ENCODE peak calls at places on chromosome 16, in seven cellular contexts. G is mammary epithelial cell, P is GM23338, V is neural progenitor cell, W is fibroblast of lung, S is keratinocyte, K is GM12878. L is an unnamed sample.
A peak's percentile ranks its signal among the peaks of the same experiment; 100 is the strongest.

GRCh38 chr16:86216591-86216990 is 293.7 kb upstream of the FOXF1 start:
- DNase-seq in K (no peak), P (no peak), S (no peak), W (no peak), G (no peak), V (no peak), L (no peak)

GRCh38 chr16:63613701-63614100 is 1508.2 kb downstream of the CDH11 start:
- DNase-seq in S (no peak), P (no peak), G (peak; percentile 7), V (no peak), W (peak; percentile 54), K (no peak), L (no peak)

GRCh38 chr16:50711862-50712567 is 18.6 kb downstream of the NOD2 start:
- DNase-seq in V (no peak), G (no peak), W (no peak), S (no peak), P (no peak), K (no peak), L (no peak)

GRCh38 chr16:14424595-14424994 is 205.5 kb downstream of the PARN start:
- DNase-seq in G (no peak), V (no peak), W (no peak), P (no peak), K (no peak), S (no peak), L (no peak)

GRCh38 chr16:14486520-14487303 is 143.3 kb downstream of the PARN start:
- DNase-seq in P (peak; percentile 46), W (peak; percentile 96), G (peak; percentile 87), S (peak; percentile 53), K (no peak), V (peak; percentile 36), L (peak; percentile 96)

GRCh38 chr16:58205276-58206036 is 7.5 kb upstream of the CSNK2A2 start:
- DNase-seq in G (no peak), W (no peak), S (no peak), V (no peak), P (peak; percentile 35), K (no peak), L (no peak)

GRCh38 chr16:11742041-11742535 is 569 bp downstream of the TXNDC11 start:
- DNase-seq in W (peak; percentile 15), P (no peak), S (no peak), V (no peak), K (no peak), G (peak; percentile 27), L (no peak)

GRCh38 chr16:4016648-4017047 is 99.6 kb downstream of the ADCY9 start:
- DNase-seq in V (no peak), S (no peak), K (no peak), G (no peak), P (no peak), W (peak; percentile 7), L (peak; percentile 51)

GRCh38 chr16:77675464-77676324 is 46.6 kb upstream of the NUDT7 start:
- DNase-seq in P (peak; percentile 86), K (peak; percentile 24), S (peak; percentile 21), V (peak; percentile 82), G (peak; percentile 58), W (peak; percentile 60), L (peak; percentile 81)

GRCh38 chr16:66881014-66881417 is 701 bp downstream of the PDP2 start:
- DNase-seq in S (no peak), G (no peak), P (peak; percentile 31), K (no peak), V (peak; percentile 47), W (peak; percentile 12), L (peak; percentile 63)

GRCh38 chr16:67939507-67940435 is 3.1 kb upstream of the PSMB10 start:
- DNase-seq in V (no peak), P (no peak), S (no peak), K (no peak), G (no peak), W (no peak), L (no peak)

GRCh38 chr16:54342001-54342776 is 55.6 kb upstream of the IRX3 start:
- DNase-seq in P (no peak), W (peak; percentile 16), V (no peak), S (peak; percentile 56), K (no peak), G (peak; percentile 66), L (peak; percentile 50)

GRCh38 chr16:11328172-11329079 is 16.8 kb upstream of the RMI2 start:
- DNase-seq in V (peak; percentile 81), W (peak; percentile 96), G (peak; percentile 74), P (peak; percentile 99), S (peak; percentile 19), K (peak; percentile 95), L (peak; percentile 96)

GRCh38 chr16:31023627-31024226 is 9.6 kb upstream of the STX4 start:
- DNase-seq in G (no peak), S (no peak), W (no peak), V (no peak), K (no peak), P (no peak), L (no peak)
- H3K27ac ChIP-seq in G (no peak overlapping the region), S (no peak overlapping the region), W (no peak overlapping the region), V (no peak overlapping the region), K (no peak overlapping the region), P (no peak overlapping the region), L (no peak overlapping the region)

GRCh38 chr16:23991044-23991443 is 155.3 kb downstream of the PRKCB start:
- DNase-seq in P (no peak), S (no peak), W (no peak), V (no peak), K (no peak), G (no peak), L (no peak)
- TF ChIP-seq EZH2 in P (no peak), S (no peak), W (no peak), V (no peak), K (no peak), G (no peak), L (no peak)

DNA sequence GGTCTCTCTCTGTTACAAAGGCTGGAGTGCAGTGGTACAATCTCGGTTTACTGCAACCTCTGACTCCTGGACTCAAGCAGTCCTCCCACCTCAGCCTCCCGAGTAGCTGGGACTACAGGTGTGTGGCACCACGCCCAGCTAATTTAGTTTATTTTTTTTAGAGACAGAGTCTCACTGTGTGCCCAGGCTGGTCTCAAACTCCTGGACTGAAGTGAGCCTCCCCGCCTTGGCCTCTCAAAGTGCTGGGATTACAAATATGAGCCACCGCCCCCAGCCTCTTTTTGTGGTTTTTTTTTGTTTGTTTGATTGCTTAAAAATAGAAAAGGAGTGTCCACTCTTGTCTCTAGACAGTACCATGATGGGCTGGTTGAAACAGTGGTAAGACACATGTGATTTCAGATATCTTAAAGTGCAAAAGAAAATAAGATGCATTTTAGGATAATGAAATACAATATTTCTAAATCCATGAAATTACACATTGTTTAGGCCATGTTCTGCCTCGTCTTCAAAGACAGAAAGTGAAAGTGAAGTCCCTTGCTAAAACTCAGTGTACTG is 27.4 kb downstream of the KIAA0513 start:
- DNase-seq in K (no peak), P (no peak), V (no peak), S (no peak), W (no peak), G (no peak), L (no peak)
- H3K4me2 ChIP-seq in K (peak overlapping the region; percentile 72), P (no peak overlapping the region), V (no peak overlapping the region), S (peak overlapping the region; percentile 64), W (peak overlapping the region; percentile 82), G (peak overlapping the region; percentile 28), L (peak overlapping the region; percentile 87)

GRCh38 chr16:73019456-73020362 is 28.2 kb downstream of the ZFHX3 start:
- DNase-seq in S (no peak), G (no peak), W (peak; percentile 90), P (no peak), K (no peak), V (no peak), L (peak; percentile 62)
- H3K27ac ChIP-seq in S (no peak overlapping the region), G (no peak overlapping the region), W (peak overlapping the region; percentile 81), P (no peak overlapping the region), K (no peak overlapping the region), V (no peak overlapping the region), L (peak overlapping the region; percentile 57)

L was measured in GM23248.